ENCODE peak calls at places on chromosomes 2 and 18, in eight cellular contexts. One of them, this sample, is unnamed. For H3K9me3, the result is how much of the 10 kb centered on the place peaks cover.

GRCh38 chr2:11155326-11156059 is at the start of gene SLC66A3:
- DNase-seq in heart left ventricle: no peak
- DNase-seq in stomach: no peak
- DNase-seq in kidney: no peak
- DNase-seq in IMR-90: peak
- DNase-seq in fibroblast of lung: peak
- DNase-seq in HCT116: peak
- DNase-seq in aorta: no peak
- DNase-seq in this sample: no peak

GRCh38 chr18:21548647-21549046 is 51.9 kb downstream of the ESCO1 start:
- DNase-seq in fibroblast of lung: no peak
- DNase-seq in heart left ventricle: no peak
- DNase-seq in kidney: no peak
- DNase-seq in aorta: no peak
- DNase-seq in IMR-90: no peak
- DNase-seq in stomach: no peak
- DNase-seq in HCT116: no peak
- DNase-seq in this sample: no peak

GRCh38 chr18:36127866-36128845 is 984 bp downstream of the SLC39A6 start:
- DNase-seq in heart left ventricle: no peak
- DNase-seq in fibroblast of lung: peak
- DNase-seq in kidney: peak
- DNase-seq in IMR-90: peak
- DNase-seq in stomach: no peak
- DNase-seq in aorta: no peak
- DNase-seq in HCT116: no peak
- DNase-seq in this sample: no peak

GRCh38 chr18:54280206-54280550 is 10.9 kb downstream of the POLI start:
- DNase-seq in heart left ventricle: no peak
- DNase-seq in kidney: no peak
- DNase-seq in fibroblast of lung: no peak
- DNase-seq in stomach: no peak
- DNase-seq in HCT116: no peak
- DNase-seq in IMR-90: no peak
- DNase-seq in aorta: no peak
- DNase-seq in this sample: no peak

GRCh38 chr2:183214680-183215079 is 90.4 kb downstream of the NUP35 start:
- DNase-seq in IMR-90: no peak
- DNase-seq in stomach: no peak
- DNase-seq in HCT116: no peak
- DNase-seq in kidney: no peak
- DNase-seq in heart left ventricle: no peak
- DNase-seq in fibroblast of lung: no peak
- DNase-seq in aorta: no peak
- DNase-seq in this sample: no peak

GRCh38 chr18:41113885-41114482 is 841.0 kb upstream of the PIK3C3 start:
- DNase-seq in kidney: no peak
- DNase-seq in aorta: no peak
- DNase-seq in IMR-90: peak
- DNase-seq in HCT116: no peak
- DNase-seq in fibroblast of lung: peak
- DNase-seq in heart left ventricle: no peak
- DNase-seq in stomach: no peak
- DNase-seq in this sample: no peak

GRCh38 chr18:48983793-48984437 is 33.1 kb upstream of the SMAD7 start:
- DNase-seq in HCT116: no peak
- DNase-seq in fibroblast of lung: no peak
- DNase-seq in heart left ventricle: peak
- DNase-seq in IMR-90: peak
- DNase-seq in aorta: no peak
- DNase-seq in stomach: peak
- DNase-seq in kidney: peak
- DNase-seq in this sample: no peak

GRCh38 chr2:196259507-196260481 is 88.4 kb upstream of the STK17B start:
- DNase-seq in heart left ventricle: no peak
- DNase-seq in kidney: no peak
- DNase-seq in IMR-90: peak
- DNase-seq in stomach: no peak
- DNase-seq in aorta: no peak
- DNase-seq in fibroblast of lung: peak
- DNase-seq in HCT116: no peak
- DNase-seq in this sample: no peak

GRCh38 chr2:240974771-240975572 is 23.4 kb upstream of the SNED1 start:
- DNase-seq in heart left ventricle: no peak
- DNase-seq in stomach: no peak
- DNase-seq in HCT116: no peak
- DNase-seq in fibroblast of lung: peak
- DNase-seq in kidney: no peak
- DNase-seq in IMR-90: peak
- DNase-seq in aorta: no peak
- DNase-seq in this sample: no peak

GRCh38 chr18:74414951-74415515 is 42.1 kb downstream of the DIPK1C start:
- DNase-seq in fibroblast of lung: no peak
- DNase-seq in IMR-90: no peak
- DNase-seq in kidney: no peak
- DNase-seq in HCT116: no peak
- DNase-seq in stomach: no peak
- DNase-seq in heart left ventricle: no peak
- DNase-seq in aorta: no peak
- DNase-seq in this sample: no peak

GRCh38 chr2:188598551-188598950 is 306.9 kb downstream of the GULP1 start:
- DNase-seq in HCT116: no peak
- DNase-seq in kidney: no peak
- DNase-seq in aorta: no peak
- DNase-seq in heart left ventricle: no peak
- DNase-seq in stomach: no peak
- DNase-seq in fibroblast of lung: peak
- DNase-seq in IMR-90: no peak
- DNase-seq in this sample: no peak

GRCh38 chr2:145846986-145847385 is 1327.1 kb upstream of the ZEB2 start:
- DNase-seq in heart left ventricle: no peak
- DNase-seq in aorta: no peak
- DNase-seq in fibroblast of lung: peak
- DNase-seq in stomach: no peak
- DNase-seq in HCT116: no peak
- DNase-seq in IMR-90: peak
- DNase-seq in kidney: no peak
- DNase-seq in this sample: no peak

GRCh38 chr18:50454379-50455005 is 79.6 kb downstream of the SKA1 start:
- DNase-seq in IMR-90: no peak
- DNase-seq in fibroblast of lung: no peak
- DNase-seq in heart left ventricle: no peak
- DNase-seq in HCT116: no peak
- DNase-seq in kidney: no peak
- DNase-seq in stomach: no peak
- DNase-seq in aorta: no peak
- DNase-seq in this sample: no peak

DNA sequence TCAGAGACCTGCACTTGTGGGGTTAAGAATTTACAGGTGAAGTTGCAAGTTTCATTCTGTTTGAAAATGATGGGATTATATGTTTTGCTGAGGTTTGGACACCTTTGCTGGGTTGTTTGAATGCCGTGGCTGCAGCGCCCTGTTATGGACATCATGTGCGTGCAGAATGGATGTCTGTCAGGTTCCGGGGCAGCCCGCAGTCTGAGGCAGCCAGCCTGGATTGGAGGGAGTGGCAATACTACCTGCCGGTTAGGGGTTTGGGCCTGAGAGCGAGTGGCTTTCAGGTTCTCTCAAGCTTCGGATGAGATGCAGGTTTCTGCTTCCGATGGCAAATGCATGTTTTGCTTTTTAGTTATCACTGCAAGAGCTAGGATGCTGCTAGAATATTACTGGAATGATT is 1.1 kb downstream of the CASP8 start:
- DNase-seq in HCT116: no peak
- DNase-seq in heart left ventricle: peak
- DNase-seq in stomach: no peak
- DNase-seq in kidney: no peak
- DNase-seq in aorta: no peak
- DNase-seq in fibroblast of lung: no peak
- DNase-seq in IMR-90: no peak
- DNase-seq in this sample: no peak
- H3K4me3 ChIP-seq in HCT116: no peak
- H3K4me3 ChIP-seq in heart left ventricle: no peak
- H3K4me3 ChIP-seq in stomach: peak
- H3K4me3 ChIP-seq in kidney: no peak
- H3K4me3 ChIP-seq in aorta: no peak
- H3K4me3 ChIP-seq in fibroblast of lung: no peak
- H3K4me3 ChIP-seq in IMR-90: no peak
- H3K4me3 ChIP-seq in this sample: peak

GRCh38 chr2:50514881-50515280 is 517.1 kb downstream of the NRXN1 start:
- DNase-seq in kidney: no peak
- DNase-seq in heart left ventricle: no peak
- DNase-seq in fibroblast of lung: no peak
- DNase-seq in aorta: no peak
- DNase-seq in stomach: no peak
- DNase-seq in IMR-90: no peak
- DNase-seq in HCT116: no peak
- DNase-seq in this sample: no peak
- H3K9me3 ChIP-seq in kidney: under half
- H3K9me3 ChIP-seq in heart left ventricle: under half
- H3K9me3 ChIP-seq in fibroblast of lung: under half
- H3K9me3 ChIP-seq in aorta: under half
- H3K9me3 ChIP-seq in stomach: under half
- H3K9me3 ChIP-seq in IMR-90: under half
- H3K9me3 ChIP-seq in HCT116: under half
- H3K9me3 ChIP-seq in this sample: under half

DNA sequence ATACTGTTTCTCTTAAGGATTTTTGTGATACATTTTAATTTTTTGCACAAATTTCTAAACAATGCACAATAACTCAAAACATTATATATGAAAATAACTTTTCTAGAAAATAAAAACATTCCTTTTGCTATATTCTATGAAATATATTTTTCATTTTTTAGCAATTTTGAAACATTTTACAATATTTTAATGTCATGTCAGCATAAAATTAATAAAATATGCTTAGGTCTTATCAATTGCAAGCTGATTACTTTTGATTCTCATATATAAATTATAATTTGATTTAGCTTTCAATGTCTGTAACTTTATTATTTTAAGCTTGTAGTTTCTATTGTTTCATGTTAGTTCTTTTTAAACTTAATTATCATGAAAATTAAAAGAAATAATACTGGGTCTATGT is 898.7 kb downstream of the TMEM182 start:
- DNase-seq in stomach: no peak
- DNase-seq in aorta: no peak
- DNase-seq in heart left ventricle: no peak
- DNase-seq in HCT116: no peak
- DNase-seq in kidney: no peak
- DNase-seq in IMR-90: no peak
- DNase-seq in fibroblast of lung: no peak
- DNase-seq in this sample: no peak
- H3K27ac ChIP-seq in stomach: no peak
- H3K27ac ChIP-seq in aorta: no peak
- H3K27ac ChIP-seq in heart left ventricle: no peak
- H3K27ac ChIP-seq in HCT116: no peak
- H3K27ac ChIP-seq in kidney: no peak
- H3K27ac ChIP-seq in IMR-90: no peak
- H3K27ac ChIP-seq in fibroblast of lung: no peak
- H3K27ac ChIP-seq in this sample: no peak

DNA sequence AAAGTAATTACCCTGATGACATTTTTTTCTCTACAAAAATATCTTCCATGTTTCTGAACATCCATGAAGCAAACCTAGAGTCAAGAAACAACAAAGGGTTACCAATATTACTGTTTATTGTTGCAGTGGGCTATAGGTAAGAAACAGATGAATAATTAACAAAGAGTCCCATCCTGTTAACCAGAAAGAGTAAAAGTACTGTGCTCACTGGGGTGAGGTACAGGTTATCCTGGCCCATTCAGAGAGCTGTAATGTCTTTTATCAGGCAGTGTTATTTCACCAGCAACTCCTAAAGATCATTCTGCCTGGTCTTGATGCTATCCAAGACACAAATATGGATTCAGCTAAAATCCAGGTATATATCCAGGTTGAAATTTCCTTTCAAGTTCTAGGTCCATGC is 754.9 kb downstream of the SATB2 start:
- DNase-seq in IMR-90: no peak
- DNase-seq in aorta: no peak
- DNase-seq in kidney: no peak
- DNase-seq in fibroblast of lung: no peak
- DNase-seq in heart left ventricle: no peak
- DNase-seq in stomach: no peak
- DNase-seq in HCT116: no peak
- DNase-seq in this sample: no peak
- H3K4me3 ChIP-seq in IMR-90: no peak
- H3K4me3 ChIP-seq in aorta: no peak
- H3K4me3 ChIP-seq in kidney: no peak
- H3K4me3 ChIP-seq in fibroblast of lung: no peak
- H3K4me3 ChIP-seq in heart left ventricle: no peak
- H3K4me3 ChIP-seq in stomach: no peak
- H3K4me3 ChIP-seq in HCT116: no peak
- H3K4me3 ChIP-seq in this sample: no peak

GRCh38 chr2:109341363-109341762 is 212.4 kb downstream of the SH3RF3 start:
- DNase-seq in kidney: no peak
- DNase-seq in stomach: no peak
- DNase-seq in fibroblast of lung: no peak
- DNase-seq in IMR-90: no peak
- DNase-seq in HCT116: no peak
- DNase-seq in aorta: no peak
- DNase-seq in heart left ventricle: no peak
- DNase-seq in this sample: no peak

GRCh38 chr2:109342890-109343289 is 213.9 kb downstream of the SH3RF3 start:
- DNase-seq in IMR-90: no peak
- DNase-seq in kidney: no peak
- DNase-seq in HCT116: no peak
- DNase-seq in aorta: no peak
- DNase-seq in fibroblast of lung: no peak
- DNase-seq in heart left ventricle: no peak
- DNase-seq in stomach: no peak
- DNase-seq in this sample: no peak

GRCh38 chr2:109341904-109342303 is 212.9 kb downstream of the SH3RF3 start:
- DNase-seq in stomach: no peak
- DNase-seq in aorta: no peak
- DNase-seq in kidney: no peak
- DNase-seq in HCT116: no peak
- DNase-seq in IMR-90: no peak
- DNase-seq in heart left ventricle: no peak
- DNase-seq in fibroblast of lung: no peak
- DNase-seq in this sample: no peak

GRCh38 chr2:109343460-109343859 is 214.5 kb downstream of the SH3RF3 start:
- DNase-seq in IMR-90: no peak
- DNase-seq in HCT116: no peak
- DNase-seq in heart left ventricle: no peak
- DNase-seq in kidney: no peak
- DNase-seq in stomach: no peak
- DNase-seq in fibroblast of lung: no peak
- DNase-seq in aorta: no peak
- DNase-seq in this sample: no peak

DNA sequence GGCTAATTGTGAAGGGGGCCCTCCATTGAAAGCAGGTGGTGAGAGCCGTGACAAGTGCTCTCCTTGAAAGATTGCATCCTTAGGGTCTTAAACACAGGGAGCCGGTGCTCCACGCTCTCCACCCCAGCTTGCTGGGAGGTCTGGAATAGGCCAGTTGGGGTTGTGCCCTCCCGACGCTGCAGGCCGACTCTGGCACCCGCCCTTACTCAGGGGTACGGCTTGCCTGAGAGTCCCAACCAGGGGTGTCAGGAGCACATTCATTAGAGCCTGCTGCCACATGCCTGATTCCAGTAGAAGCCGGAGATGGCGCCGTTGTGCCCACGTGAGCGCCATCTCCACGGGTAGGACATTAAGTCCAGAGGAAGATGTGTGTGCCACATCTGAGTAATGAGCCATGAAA is 213.4 kb downstream of the SH3RF3 start:
- DNase-seq in fibroblast of lung: no peak
- DNase-seq in kidney: no peak
- DNase-seq in HCT116: no peak
- DNase-seq in stomach: peak
- DNase-seq in heart left ventricle: no peak
- DNase-seq in IMR-90: no peak
- DNase-seq in aorta: no peak
- DNase-seq in this sample: no peak
- H3K9me3 ChIP-seq in fibroblast of lung: under half
- H3K9me3 ChIP-seq in kidney: under half
- H3K9me3 ChIP-seq in HCT116: under half
- H3K9me3 ChIP-seq in stomach: under half
- H3K9me3 ChIP-seq in heart left ventricle: under half
- H3K9me3 ChIP-seq in IMR-90: under half
- H3K9me3 ChIP-seq in aorta: under half
- H3K9me3 ChIP-seq in this sample: under half

This sample was measured in upper lobe of right lung.